ENCODE peak calls at places on chromosome 15, in eight cellular contexts. U is MCF 10A; X is stimulated activated CD8-positive, alpha-beta memory T cell treated with anti-CD3 and anti-CD28 coated beads, Interleukin-2, amount 100 ng/mL, for 1 hour; R is transverse colon; V is brain pericyte; O is NCI-H1105 treated with DMSO at 0.1 percent for 48 hours; L is substantia nigra; G is activated CD8-positive, alpha-beta memory T cell treated with anti-CD3 and anti-CD28 coated beads for 48 hours. W is an unnamed sample.

GRCh38 chr15:38721549-38721948 is 156.9 kb upstream of the RASGRP1 start:
- DNase-seq in O (no peak), U (no peak), G (no peak), X (no peak), V (no peak), R (no peak), L (no peak), W (peak; percentile 39)

GRCh38 chr15:78064544-78064943 is 13.0 kb downstream of the TBC1D2B start:
- DNase-seq in U (no peak), O (no peak), X (no peak), G (no peak), R (no peak), L (no peak), V (no peak), W (peak; percentile 45)

GRCh38 chr15:52282418-52282817 is 13.2 kb downstream of the MYO5C start:
- DNase-seq in V (no peak), R (no peak), G (no peak), L (no peak), U (no peak), X (no peak), O (no peak), W (no peak)

GRCh38 chr15:32643907-32644445 is 2.5 kb downstream of the SCG5 start:
- DNase-seq in X (no peak), R (no peak), U (no peak), G (no peak), V (no peak), O (no peak), L (no peak), W (no peak)

GRCh38 chr15:83276661-83277060 is 7.8 kb downstream of the BNC1 start:
- DNase-seq in O (no peak), X (no peak), V (no peak), U (no peak), G (no peak), L (no peak), R (no peak), W (peak; percentile 30)

GRCh38 chr15:56052389-56053045 is 59.1 kb upstream of the NEDD4 start:
- DNase-seq in L (no peak), U (peak; percentile 58), R (no peak), O (peak; percentile 47), G (no peak), V (peak; percentile 6), X (no peak), W (peak; percentile 52)

GRCh38 chr15:28952666-28953491 is 67.1 kb downstream of the APBA2 start:
- DNase-seq in X (no peak), R (no peak), V (no peak), L (no peak), U (no peak), O (no peak), G (no peak), W (no peak)

GRCh38 chr15:76793162-76793561 is 112.0 kb downstream of the SCAPER start:
- DNase-seq in V (no peak), G (no peak), U (no peak), R (no peak), O (no peak), X (no peak), L (no peak), W (no peak)

GRCh38 chr15:23073890-23074631 is 34.7 kb upstream of the TUBGCP5 start:
- DNase-seq in G (no peak), O (peak; percentile 81), L (no peak), V (no peak), R (peak; percentile 14), X (no peak), U (peak; percentile 72), W (peak; percentile 6)

GRCh38 chr15:60406513-60407124 is 8.8 kb upstream of the ANXA2 start:
- DNase-seq in L (no peak), X (no peak), G (no peak), O (no peak), R (no peak), U (no peak), V (no peak), W (no peak)

GRCh38 chr15:87294854-87295253 is 961.7 kb downstream of the NTRK3 start:
- DNase-seq in G (no peak), V (no peak), L (no peak), U (no peak), R (no peak), X (no peak), O (no peak), W (no peak)

GRCh38 chr15:87573534-87573933 is 683.0 kb downstream of the NTRK3 start:
- DNase-seq in R (no peak), G (no peak), O (no peak), L (no peak), X (no peak), U (no peak), V (no peak), W (peak; percentile 29)

GRCh38 chr15:68820589-68821189 is at the start of gene ANP32A:
- DNase-seq in O (peak; percentile 96), G (peak; percentile 93), V (peak; percentile 91), R (peak; percentile 98), X (peak; percentile 95), L (peak; percentile 90), U (peak; percentile 94), W (peak; percentile 99)